ENCODE peak calls at places on chromosomes 16 and 17, in seven cellular contexts. B, T, F, O, P, J and E are unnamed samples.

GRCh38 chr16:89922884-89923639 is at the start of gene TUBB3:
- DNase-seq in O (peak), B (peak), J (peak), F (peak), T (peak), P (peak), E (peak)

GRCh38 chr17:39001703-39002637 is 34.8 kb upstream of the FBXO47 start:
- DNase-seq in T (peak), F (peak), O (peak), B (peak), J (peak), P (no peak), E (no peak)

GRCh38 chr17:70168979-70169706 is at the start of gene KCNJ2:
- DNase-seq in T (peak), F (peak), J (peak), O (peak), P (peak), B (peak), E (peak)

GRCh38 chr16:17273142-17273561 is 197.6 kb downstream of the XYLT1 start:
- DNase-seq in T (no peak), J (no peak), P (no peak), F (no peak), B (no peak), O (no peak), E (peak)

GRCh38 chr17:80413771-80414507 is 1.0 kb upstream of the ENDOV start:
- DNase-seq in F (no peak), P (no peak), T (no peak), J (no peak), O (no peak), B (no peak), E (peak)

GRCh38 chr16:77211880-77212735 is 12.9 kb downstream of the SYCE1L start:
- DNase-seq in O (peak), T (peak), F (peak), B (peak), J (peak), P (peak), E (peak)

GRCh38 chr17:79702550-79703236 is 28.1 kb upstream of the ENPP7 start:
- DNase-seq in F (no peak), P (no peak), B (no peak), J (no peak), O (no peak), T (no peak), E (no peak)

GRCh38 chr16:85623997-85624601 is 11.0 kb downstream of the GSE1 start:
- DNase-seq in P (no peak), O (no peak), T (no peak), F (no peak), J (no peak), B (no peak), E (no peak)

GRCh38 chr16:56981729-56982271 is 7.6 kb upstream of the NLRC5 start:
- DNase-seq in B (no peak), J (no peak), F (no peak), T (no peak), P (no peak), O (no peak), E (no peak)

GRCh38 chr16:53753431-53753830 is 49.5 kb downstream of the FTO start:
- DNase-seq in T (no peak), F (no peak), J (no peak), O (no peak), P (no peak), B (no peak), E (no peak)

GRCh38 chr17:59506907-59507726 is 58.3 kb upstream of the DHX40 start:
- DNase-seq in O (no peak), F (no peak), B (no peak), J (no peak), T (no peak), P (no peak), E (no peak)

DNA sequence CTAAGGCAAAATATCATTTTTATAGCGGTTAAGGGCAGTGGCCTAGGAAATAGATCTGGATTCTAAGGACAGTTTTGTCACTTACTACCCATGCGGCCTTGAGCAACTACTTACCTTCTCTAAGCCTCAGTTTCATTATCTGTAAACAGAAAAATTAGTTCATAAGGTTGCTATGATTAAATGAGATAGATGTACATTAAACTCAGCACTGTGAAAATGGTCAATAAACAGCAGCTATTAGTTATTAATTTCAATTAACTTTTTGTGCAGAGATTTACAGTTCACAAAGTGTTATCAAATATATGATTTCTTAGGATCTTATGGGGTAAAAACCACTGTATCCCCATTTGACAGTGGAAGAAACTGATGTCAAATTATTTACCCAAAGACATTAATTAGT is 135.5 kb upstream of the CORO6 start:
- DNase-seq in B (no peak), T (no peak), O (no peak), F (no peak), J (no peak), P (no peak), E (no peak)
- TF ChIP-seq CTCF in B (no peak), T (no peak), O (no peak), F (no peak), J (no peak), P (no peak), E (no peak)

DNA sequence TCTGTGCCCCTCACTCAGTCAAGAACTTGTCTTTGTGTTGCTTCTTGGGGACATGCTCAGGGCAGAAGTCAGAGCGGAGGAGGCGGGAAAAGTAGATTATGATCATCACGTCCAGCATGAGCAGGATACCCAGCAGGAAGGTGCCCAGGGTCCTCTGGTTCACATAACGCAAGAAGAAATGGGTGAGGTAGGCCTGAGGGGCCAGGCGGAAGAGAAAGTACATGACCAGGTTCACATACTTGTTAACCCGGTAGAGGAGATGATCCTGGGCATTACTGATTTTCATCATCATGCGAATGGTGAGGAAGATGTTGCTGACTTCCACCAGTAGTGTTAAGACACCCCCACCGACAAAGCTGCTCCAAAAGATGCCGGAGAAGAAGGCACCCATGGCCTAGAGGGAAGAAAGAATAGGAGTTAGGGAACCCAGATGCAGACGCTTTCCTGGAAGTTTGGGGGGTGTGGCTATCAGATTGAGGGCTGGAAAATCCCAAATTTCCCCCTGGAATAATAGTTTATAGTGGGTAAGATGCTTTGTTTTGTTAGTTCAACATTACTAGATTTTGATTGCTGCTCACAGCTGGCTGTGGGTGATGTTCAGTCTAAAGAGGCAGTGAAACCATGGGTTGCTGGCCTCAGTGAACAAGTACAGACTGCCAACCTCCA is 1.4 kb downstream of the TLCD1 start:
- DNase-seq in J (no peak), P (no peak), T (no peak), O (no peak), B (no peak), F (no peak), E (no peak)
- TF ChIP-seq CTCF in J (no peak), P (no peak), T (no peak), O (no peak), B (no peak), F (no peak), E (no peak)

GRCh38 chr17:58172369-58173071 is 5.7 kb downstream of the OR4D2 start:
- DNase-seq in P (no peak), T (peak), F (no peak), O (no peak), B (no peak), J (no peak), E (no peak)
- TF ChIP-seq CTCF in P (peak), T (peak), F (peak), O (peak), B (peak), J (peak), E (peak)

GRCh38 chr17:81665205-81666091 is 957 bp downstream of the OXLD1 start:
- DNase-seq in B (no peak), O (no peak), J (peak), P (no peak), F (no peak), T (no peak), E (peak)

GRCh38 chr17:81666092-81666341 is 388 bp downstream of the OXLD1 start:
- DNase-seq in P (no peak), F (no peak), J (no peak), B (no peak), O (no peak), T (no peak), E (no peak)

GRCh38 chr17:81666342-81667191 is at the start of the genes CCDC137 and OXLD1:
- DNase-seq in F (peak), T (peak), P (peak), J (peak), B (peak), O (peak), E (peak)

GRCh38 chr17:81664051-81664470 is 2.3 kb downstream of the OXLD1 start:
- DNase-seq in T (no peak), F (no peak), O (no peak), B (no peak), J (no peak), P (no peak), E (no peak)

GRCh38 chr17:81667754-81668153 is 1.2 kb downstream of the CCDC137 start:
- DNase-seq in P (no peak), B (no peak), O (no peak), F (no peak), T (peak), J (no peak), E (no peak)
- TF ChIP-seq CTCF in P (no peak), B (no peak), O (no peak), F (no peak), T (no peak), J (no peak), E (no peak)